ENCODE peak calls at places on chromosome 10, in seven cellular contexts. X is Calu3, B is PC-9, N is AG09309, G is stomach, A is nephron progenitor cell, E is left ventricle myocardium inferior. J is an unnamed sample.

GRCh38 chr10:78464856-78465221 is 431.2 kb downstream of the RPS24 start:
- DNase-seq in N (no peak), X (no peak), G (peak; percentile 18), A (peak; percentile 37), E (no peak), B (no peak), J (no peak)

GRCh38 chr10:123245264-123245663 is 91.1 kb downstream of the BUB3 start:
- DNase-seq in B (no peak), E (no peak), X (no peak), N (no peak), G (no peak), A (no peak), J (no peak)

GRCh38 chr10:73892314-73893080 is 18.1 kb upstream of the CAMK2G start:
- DNase-seq in A (no peak), E (no peak), N (peak; percentile 34), B (no peak), G (no peak), X (no peak), J (no peak)

GRCh38 chr10:104128214-104128613 is 6.2 kb downstream of the SFR1 start:
- DNase-seq in N (no peak), X (no peak), B (no peak), G (no peak), E (no peak), A (no peak), J (no peak)

GRCh38 chr10:13347235-13348156 is 597 bp downstream of the SEPHS1 start:
- DNase-seq in G (peak; percentile 85), N (no peak), X (peak; percentile 80), A (peak; percentile 82), B (peak; percentile 65), E (peak; percentile 86), J (peak; percentile 35)

GRCh38 chr10:79487296-79488194 is 24.8 kb upstream of the EIF5AL1 start:
- DNase-seq in X (peak; percentile 78), E (peak; percentile 43), B (peak; percentile 57), G (peak; percentile 68), A (peak; percentile 73), N (no peak), J (peak; percentile 51)

GRCh38 chr10:103382769-103383168 is 13.5 kb downstream of the ATP5MK start:
- DNase-seq in G (no peak), N (no peak), A (no peak), B (no peak), E (no peak), X (no peak), J (no peak)

GRCh38 chr10:34127676-34128075 is 687.4 kb downstream of the PARD3 start:
- DNase-seq in G (no peak), X (no peak), A (no peak), E (no peak), B (no peak), N (no peak), J (peak; percentile 62)

GRCh38 chr10:112209534-112210200 is 26.1 kb upstream of the GPAM start:
- DNase-seq in G (no peak), X (no peak), A (no peak), E (no peak), N (peak; percentile 18), B (no peak), J (no peak)

GRCh38 chr10:132493246-132493755 is 44.3 kb upstream of the INPP5A start:
- DNase-seq in B (peak; percentile 9), N (no peak), E (no peak), G (no peak), X (no peak), A (no peak), J (no peak)

GRCh38 chr10:11144626-11145497 is 127.2 kb downstream of the CELF2 start:
- DNase-seq in G (no peak), A (no peak), X (no peak), B (no peak), N (no peak), E (no peak), J (no peak)

GRCh38 chr10:11298116-11298515 is 280.4 kb downstream of the CELF2 start:
- DNase-seq in B (no peak), X (no peak), A (no peak), G (no peak), E (no peak), N (no peak), J (peak; percentile 77)

GRCh38 chr10:102775973-102776669 is 32.4 kb downstream of the WBP1L start:
- DNase-seq in G (peak; percentile 52), E (peak; percentile 89), X (no peak), A (peak; percentile 51), N (no peak), B (no peak), J (peak; percentile 90)

GRCh38 chr10:87750001-87750651 is 67.9 kb downstream of the ATAD1 start:
- DNase-seq in E (no peak), G (no peak), X (no peak), N (peak; percentile 92), B (no peak), A (no peak), J (peak; percentile 61)

GRCh38 chr10:35348609-35349388 is 12.5 kb downstream of the CCNY start:
- DNase-seq in N (no peak), B (no peak), E (no peak), G (no peak), A (no peak), X (no peak), J (no peak)
- TF ChIP-seq CTCF in N (no peak), B (no peak), E (no peak), G (no peak), A (no peak), X (no peak), J (no peak)

DNA sequence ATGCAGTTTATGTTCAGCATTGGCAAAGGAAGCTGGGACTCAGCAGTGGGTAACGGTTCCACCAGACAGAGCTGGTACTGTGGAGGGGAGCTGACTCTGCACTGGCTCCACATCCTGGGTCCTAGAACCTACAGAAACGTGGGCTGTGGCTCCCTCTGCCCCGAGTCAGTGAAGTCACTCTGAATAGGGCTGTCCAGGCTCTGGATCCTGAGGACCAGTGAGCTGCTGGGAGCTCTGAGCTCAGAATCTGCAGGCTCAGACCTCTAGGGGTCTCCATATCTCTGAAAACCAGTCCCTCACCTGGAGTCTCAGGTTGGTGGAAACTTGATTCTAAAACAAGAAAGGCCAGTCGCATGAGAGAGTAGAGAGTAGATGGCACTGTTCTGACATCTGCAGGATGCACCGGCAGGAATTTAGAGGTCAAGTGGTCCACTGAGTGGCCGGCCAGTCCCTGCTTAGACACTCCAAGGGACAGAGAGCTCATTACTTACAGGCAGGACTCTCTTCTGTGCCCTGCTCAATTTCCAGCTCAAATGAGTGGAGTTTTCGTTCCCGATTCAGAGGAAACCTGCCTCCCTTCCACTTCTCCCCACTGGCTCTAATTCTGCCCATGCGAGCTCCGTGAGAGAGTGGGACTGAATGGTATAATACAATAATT is 18.6 kb downstream of the NPFFR1 start:
- DNase-seq in B (peak; percentile 21), A (no peak), X (peak; percentile 58), E (no peak), N (no peak), G (no peak), J (no peak)
- TF ChIP-seq CTCF in B (peak; percentile 50), A (no peak), X (peak; percentile 40), E (peak; percentile 46), N (no peak), G (no peak), J (peak; percentile 52)

DNA sequence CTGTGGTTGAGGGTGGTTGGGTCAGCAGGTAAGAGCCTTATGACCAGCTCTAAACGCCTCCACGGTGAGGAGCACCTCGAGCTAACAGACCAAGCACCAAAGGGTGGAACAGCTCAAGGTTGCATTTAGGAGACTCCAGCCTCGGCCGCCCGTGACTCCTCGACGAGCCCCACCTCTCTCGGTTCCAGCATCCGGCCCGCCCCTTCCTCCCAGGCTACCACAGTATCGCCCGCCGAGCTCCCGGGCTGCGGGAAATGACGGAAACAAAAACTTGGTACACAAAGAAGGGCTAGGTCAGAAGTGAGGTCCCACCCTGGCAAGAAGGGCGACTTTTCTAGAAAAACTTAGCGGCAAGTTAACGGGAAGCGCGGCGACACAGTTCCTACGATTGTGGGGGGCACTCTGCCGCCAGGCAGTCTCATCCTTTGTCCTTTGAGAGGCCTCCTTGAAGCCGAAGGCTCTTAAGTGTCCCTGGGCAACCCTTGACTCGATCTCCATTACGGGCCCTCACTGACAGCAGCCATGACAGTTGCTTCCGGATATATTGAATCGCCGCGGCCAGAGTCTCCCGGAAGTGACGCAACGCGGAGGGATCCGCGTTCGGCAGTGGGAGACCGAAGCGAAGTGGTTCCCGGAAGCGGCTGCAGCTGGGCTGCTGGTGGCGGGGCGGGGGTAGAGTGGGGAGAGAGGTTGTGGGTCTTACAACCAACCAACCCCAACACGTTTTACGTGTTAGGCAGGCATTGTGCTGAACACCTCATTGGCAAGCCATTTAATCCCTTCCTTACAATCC is 40.2 kb upstream of the ZNF518A start:
- DNase-seq in G (peak; percentile 96), N (peak; percentile 91), A (no peak), E (peak; percentile 96), B (peak; percentile 78), X (peak; percentile 88), J (peak; percentile 88)
- TF ChIP-seq CTCF in G (no peak), N (no peak), A (no peak), E (no peak), B (no peak), X (no peak), J (no peak)

DNA sequence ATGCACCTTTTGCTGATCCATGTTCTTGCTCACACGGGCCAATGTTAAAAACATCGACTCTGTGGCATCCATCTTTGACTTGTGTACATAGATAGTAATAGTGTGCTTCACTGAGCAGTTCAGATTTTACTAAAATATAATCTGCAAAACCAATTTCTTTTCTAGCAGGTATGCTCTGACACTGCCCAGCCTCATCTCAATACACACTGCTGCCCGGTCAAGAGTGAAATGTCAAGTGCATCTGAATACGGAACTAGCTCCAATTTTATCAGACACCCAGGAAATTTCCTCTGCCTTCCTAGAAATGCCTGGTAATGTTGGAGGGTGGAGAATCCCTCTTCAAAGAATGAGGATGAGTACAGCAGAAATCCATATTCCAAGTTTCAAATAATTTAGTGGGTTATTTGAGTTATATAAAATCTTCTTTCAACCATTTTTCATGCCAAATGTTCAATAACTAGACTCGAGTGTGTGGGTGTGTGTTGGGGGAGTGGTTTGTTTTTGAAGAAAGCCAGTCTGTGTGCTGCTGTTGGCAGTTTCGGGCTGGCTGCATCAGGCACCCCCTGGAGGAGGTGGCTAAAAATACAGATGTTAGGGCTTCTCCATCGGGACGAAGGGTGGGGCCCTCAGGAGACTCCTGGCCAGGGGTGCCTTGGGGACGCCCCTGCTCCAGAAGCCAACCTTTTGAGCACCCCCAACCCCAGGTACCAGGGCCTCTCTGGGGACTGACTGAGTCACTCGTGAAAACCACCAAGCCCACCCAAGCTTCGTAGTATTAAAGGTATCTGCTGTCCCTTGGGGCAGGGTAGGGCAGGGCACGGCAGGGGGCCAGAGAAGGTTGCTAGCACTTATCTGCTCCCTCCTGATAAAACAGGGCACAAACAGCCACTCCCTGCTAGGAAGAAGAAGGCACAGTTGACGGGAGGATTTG is 15.4 kb downstream of the CTBP2 start:
- DNase-seq in G (no peak), B (no peak), N (no peak), E (no peak), A (no peak), X (peak; percentile 49), J (no peak)
- TF ChIP-seq CTCF in G (no peak), B (no peak), N (peak; percentile 52), E (peak; percentile 58), A (peak; percentile 30), X (peak; percentile 24), J (peak; percentile 48)

DNA sequence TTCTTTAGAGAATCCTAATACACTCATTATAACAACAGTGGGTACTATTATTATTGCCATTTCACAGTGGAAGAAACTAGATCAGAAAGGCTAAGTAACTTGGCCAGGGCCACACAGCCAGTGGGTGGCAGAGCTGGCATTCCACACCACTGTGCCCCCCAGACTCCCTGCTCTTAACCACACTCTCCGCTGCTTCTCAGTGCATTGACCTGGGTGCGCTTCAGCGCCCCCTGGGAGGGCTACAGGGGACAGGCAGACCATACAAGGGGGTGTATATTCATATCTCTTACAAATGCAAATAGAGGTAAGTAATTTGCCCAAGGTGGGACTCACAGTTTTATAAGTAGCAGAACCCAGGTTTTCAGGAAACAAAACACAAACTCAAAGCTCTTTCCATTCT is 77.0 kb upstream of the NMT2 start:
- DNase-seq in B (no peak), X (no peak), N (no peak), G (no peak), A (no peak), E (no peak), J (no peak)
- TF ChIP-seq CTCF in B (peak; percentile 39), X (peak; percentile 31), N (peak; percentile 13), G (no peak), A (peak; percentile 23), E (peak; percentile 29), J (peak; percentile 48)